ENCODE peak calls at places on chromosomes 6 and 20, in nine cellular contexts. One of them, this sample, is unnamed.

GRCh38 chr6:41689171-41690008 is 46.0 kb downstream of the TFEB start:
- DNase-seq in HCT116: no peak
- DNase-seq in tibial nerve: no peak
- DNase-seq in astrocyte of the spinal cord: peak; percentile 15
- DNase-seq in left ventricle myocardium inferior: no peak
- DNase-seq in CD8-positive, alpha-beta memory T cell: no peak
- DNase-seq in AG04450: no peak
- DNase-seq in tibial artery: no peak
- DNase-seq in neuronal stem cell: no peak
- DNase-seq in this sample: no peak

GRCh38 chr6:7197752-7198151 is 90.0 kb downstream of the RREB1 start:
- DNase-seq in tibial artery: no peak
- DNase-seq in tibial nerve: no peak
- DNase-seq in AG04450: no peak
- DNase-seq in CD8-positive, alpha-beta memory T cell: no peak
- DNase-seq in left ventricle myocardium inferior: no peak
- DNase-seq in astrocyte of the spinal cord: no peak
- DNase-seq in HCT116: no peak
- DNase-seq in neuronal stem cell: no peak
- DNase-seq in this sample: no peak

GRCh38 chr6:122653094-122653493 is 42.9 kb downstream of the PKIB start:
- DNase-seq in tibial artery: no peak
- DNase-seq in HCT116: peak; percentile 70
- DNase-seq in left ventricle myocardium inferior: no peak
- DNase-seq in neuronal stem cell: no peak
- DNase-seq in CD8-positive, alpha-beta memory T cell: no peak
- DNase-seq in astrocyte of the spinal cord: peak; percentile 81
- DNase-seq in AG04450: no peak
- DNase-seq in tibial nerve: no peak
- DNase-seq in this sample: no peak

GRCh38 chr6:62217866-62218265 is 68.2 kb downstream of the KHDRBS2 start:
- DNase-seq in astrocyte of the spinal cord: no peak
- DNase-seq in HCT116: no peak
- DNase-seq in tibial nerve: no peak
- DNase-seq in tibial artery: no peak
- DNase-seq in neuronal stem cell: no peak
- DNase-seq in left ventricle myocardium inferior: no peak
- DNase-seq in AG04450: no peak
- DNase-seq in CD8-positive, alpha-beta memory T cell: no peak
- DNase-seq in this sample: no peak

GRCh38 chr6:73389854-73390253 is 4.8 kb upstream of the DDX43 start:
- DNase-seq in neuronal stem cell: no peak
- DNase-seq in CD8-positive, alpha-beta memory T cell: no peak
- DNase-seq in tibial artery: no peak
- DNase-seq in tibial nerve: no peak
- DNase-seq in HCT116: no peak
- DNase-seq in AG04450: no peak
- DNase-seq in left ventricle myocardium inferior: no peak
- DNase-seq in astrocyte of the spinal cord: no peak
- DNase-seq in this sample: no peak

GRCh38 chr6:90537027-90537426 is 49.8 kb downstream of the MAP3K7 start:
- DNase-seq in AG04450: no peak
- DNase-seq in tibial artery: no peak
- DNase-seq in left ventricle myocardium inferior: no peak
- DNase-seq in astrocyte of the spinal cord: no peak
- DNase-seq in tibial nerve: no peak
- DNase-seq in neuronal stem cell: no peak
- DNase-seq in CD8-positive, alpha-beta memory T cell: no peak
- DNase-seq in HCT116: no peak
- DNase-seq in this sample: no peak

GRCh38 chr20:4073852-4074741 is 58.7 kb upstream of the RNF24 start:
- DNase-seq in tibial artery: no peak
- DNase-seq in astrocyte of the spinal cord: no peak
- DNase-seq in AG04450: no peak
- DNase-seq in HCT116: no peak
- DNase-seq in CD8-positive, alpha-beta memory T cell: no peak
- DNase-seq in left ventricle myocardium inferior: no peak
- DNase-seq in tibial nerve: no peak
- DNase-seq in neuronal stem cell: no peak
- DNase-seq in this sample: no peak

GRCh38 chr6:33609444-33610034 is 11.6 kb upstream of the ITPR3 start:
- DNase-seq in AG04450: no peak
- DNase-seq in astrocyte of the spinal cord: peak; percentile 59
- DNase-seq in tibial nerve: no peak
- DNase-seq in tibial artery: peak; percentile 76
- DNase-seq in HCT116: no peak
- DNase-seq in neuronal stem cell: no peak
- DNase-seq in CD8-positive, alpha-beta memory T cell: no peak
- DNase-seq in left ventricle myocardium inferior: peak; percentile 63
- DNase-seq in this sample: no peak

GRCh38 chr6:29926081-29926794 is 16.1 kb upstream of the HLA-A start:
- DNase-seq in tibial artery: no peak
- DNase-seq in AG04450: no peak
- DNase-seq in tibial nerve: no peak
- DNase-seq in astrocyte of the spinal cord: peak; percentile 26
- DNase-seq in CD8-positive, alpha-beta memory T cell: peak; percentile 44
- DNase-seq in left ventricle myocardium inferior: peak; percentile 29
- DNase-seq in HCT116: no peak
- DNase-seq in neuronal stem cell: no peak
- DNase-seq in this sample: no peak

GRCh38 chr6:134063966-134064445 is 11.6 kb upstream of the SLC2A12 start:
- DNase-seq in AG04450: peak; percentile 68
- DNase-seq in HCT116: peak; percentile 59
- DNase-seq in left ventricle myocardium inferior: peak; percentile 19
- DNase-seq in neuronal stem cell: peak; percentile 64
- DNase-seq in tibial nerve: peak; percentile 24
- DNase-seq in tibial artery: peak; percentile 70
- DNase-seq in CD8-positive, alpha-beta memory T cell: peak; percentile 35
- DNase-seq in astrocyte of the spinal cord: peak; percentile 89
- DNase-seq in this sample: peak; percentile 74

GRCh38 chr6:26441977-26442376 is 1.7 kb downstream of the BTN3A3 start:
- DNase-seq in tibial artery: no peak
- DNase-seq in AG04450: no peak
- DNase-seq in neuronal stem cell: no peak
- DNase-seq in astrocyte of the spinal cord: no peak
- DNase-seq in HCT116: no peak
- DNase-seq in CD8-positive, alpha-beta memory T cell: no peak
- DNase-seq in tibial nerve: no peak
- DNase-seq in left ventricle myocardium inferior: no peak
- DNase-seq in this sample: no peak

GRCh38 chr6:26438000-26438399 is 2.3 kb upstream of the BTN3A3 start:
- DNase-seq in astrocyte of the spinal cord: no peak
- DNase-seq in neuronal stem cell: no peak
- DNase-seq in AG04450: no peak
- DNase-seq in tibial artery: no peak
- DNase-seq in left ventricle myocardium inferior: no peak
- DNase-seq in tibial nerve: no peak
- DNase-seq in CD8-positive, alpha-beta memory T cell: no peak
- DNase-seq in HCT116: no peak
- DNase-seq in this sample: no peak

GRCh38 chr6:26439552-26440125 is 665 bp upstream of the BTN3A3 start:
- DNase-seq in tibial nerve: no peak
- DNase-seq in tibial artery: no peak
- DNase-seq in HCT116: no peak
- DNase-seq in neuronal stem cell: no peak
- DNase-seq in astrocyte of the spinal cord: no peak
- DNase-seq in CD8-positive, alpha-beta memory T cell: no peak
- DNase-seq in AG04450: no peak
- DNase-seq in left ventricle myocardium inferior: no peak
- DNase-seq in this sample: no peak

GRCh38 chr6:26439151-26439550 is 1.2 kb upstream of the BTN3A3 start:
- DNase-seq in left ventricle myocardium inferior: no peak
- DNase-seq in HCT116: no peak
- DNase-seq in neuronal stem cell: no peak
- DNase-seq in CD8-positive, alpha-beta memory T cell: no peak
- DNase-seq in astrocyte of the spinal cord: no peak
- DNase-seq in AG04450: no peak
- DNase-seq in tibial nerve: no peak
- DNase-seq in tibial artery: no peak
- DNase-seq in this sample: no peak

GRCh38 chr6:26440977-26441358 is 664 bp downstream of the BTN3A3 start:
- DNase-seq in tibial nerve: no peak
- DNase-seq in neuronal stem cell: no peak
- DNase-seq in HCT116: no peak
- DNase-seq in left ventricle myocardium inferior: no peak
- DNase-seq in AG04450: no peak
- DNase-seq in tibial artery: no peak
- DNase-seq in astrocyte of the spinal cord: no peak
- DNase-seq in CD8-positive, alpha-beta memory T cell: no peak
- DNase-seq in this sample: no peak
- H3K4me3 ChIP-seq in tibial nerve: peak overlapping the region; percentile 63
- H3K4me3 ChIP-seq in neuronal stem cell: no peak overlapping the region
- H3K4me3 ChIP-seq in HCT116: peak overlapping the region; percentile 52
- H3K4me3 ChIP-seq in left ventricle myocardium inferior: peak overlapping the region; percentile 66
- H3K4me3 ChIP-seq in AG04450: peak overlapping the region; percentile 66
- H3K4me3 ChIP-seq in tibial artery: peak overlapping the region; percentile 53
- H3K4me3 ChIP-seq in astrocyte of the spinal cord: peak overlapping the region; percentile 66
- H3K4me3 ChIP-seq in CD8-positive, alpha-beta memory T cell: peak overlapping the region; percentile 92
- H3K4me3 ChIP-seq in this sample: peak overlapping the region; percentile 76

GRCh38 chr20:63536997-63537524 is at the start of gene PTK6:
- DNase-seq in neuronal stem cell: no peak
- DNase-seq in AG04450: no peak
- DNase-seq in HCT116: no peak
- DNase-seq in left ventricle myocardium inferior: peak; percentile 57
- DNase-seq in tibial artery: peak; percentile 45
- DNase-seq in astrocyte of the spinal cord: no peak
- DNase-seq in tibial nerve: no peak
- DNase-seq in CD8-positive, alpha-beta memory T cell: peak; percentile 16
- DNase-seq in this sample: no peak

GRCh38 chr20:63537525-63538203 is 488 bp upstream of the PTK6 start:
- DNase-seq in HCT116: peak; percentile 93
- DNase-seq in tibial nerve: peak; percentile 43
- DNase-seq in tibial artery: peak; percentile 75
- DNase-seq in AG04450: peak; percentile 81
- DNase-seq in neuronal stem cell: peak; percentile 82
- DNase-seq in astrocyte of the spinal cord: peak; percentile 80
- DNase-seq in CD8-positive, alpha-beta memory T cell: peak; percentile 91
- DNase-seq in left ventricle myocardium inferior: peak; percentile 85
- DNase-seq in this sample: peak; percentile 85

GRCh38 chr20:63534427-63534830 is 2.7 kb downstream of the PTK6 start:
- DNase-seq in neuronal stem cell: no peak
- DNase-seq in AG04450: no peak
- DNase-seq in CD8-positive, alpha-beta memory T cell: no peak
- DNase-seq in tibial nerve: no peak
- DNase-seq in left ventricle myocardium inferior: no peak
- DNase-seq in tibial artery: no peak
- DNase-seq in astrocyte of the spinal cord: no peak
- DNase-seq in HCT116: no peak
- DNase-seq in this sample: no peak

GRCh38 chr20:63534831-63535651 is 2.1 kb downstream of the PTK6 start:
- DNase-seq in HCT116: no peak
- DNase-seq in neuronal stem cell: no peak
- DNase-seq in AG04450: no peak
- DNase-seq in tibial artery: no peak
- DNase-seq in tibial nerve: no peak
- DNase-seq in astrocyte of the spinal cord: no peak
- DNase-seq in left ventricle myocardium inferior: no peak
- DNase-seq in CD8-positive, alpha-beta memory T cell: no peak
- DNase-seq in this sample: no peak

DNA sequence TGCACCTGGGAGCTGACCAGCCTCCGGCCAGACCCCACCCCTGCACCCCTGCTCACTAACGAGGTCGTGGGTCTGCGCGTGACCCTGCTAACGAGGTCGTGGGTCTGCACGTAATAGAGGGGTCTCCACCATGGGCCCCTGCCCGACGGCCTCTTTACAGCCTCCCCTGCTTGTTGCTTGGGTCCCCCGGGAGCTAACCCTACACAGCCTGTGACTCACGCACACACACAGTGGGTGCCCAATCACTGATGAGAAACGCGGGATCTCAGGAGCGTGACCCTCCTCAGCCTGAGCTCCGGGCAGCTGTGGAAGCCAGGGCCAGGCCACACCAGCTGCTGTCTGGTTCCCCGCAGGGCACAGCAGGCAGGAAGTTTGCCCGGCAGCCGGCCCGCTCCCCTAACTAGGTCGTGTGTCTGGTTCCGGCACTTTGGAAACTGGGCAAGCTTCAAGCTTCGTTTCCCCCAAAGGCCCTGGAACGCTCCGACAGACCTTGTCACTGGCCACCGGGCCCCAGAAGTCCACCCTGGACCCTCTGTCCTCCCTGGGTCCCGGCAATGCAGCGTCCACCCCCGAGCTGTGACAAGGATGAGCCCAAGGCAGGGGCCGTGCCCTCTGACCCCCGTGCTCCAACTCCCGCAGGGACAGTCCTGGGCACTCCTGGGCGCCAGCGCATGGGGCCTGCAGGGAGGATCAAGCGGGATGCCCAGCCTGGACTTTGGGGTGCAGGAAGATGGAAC is 767 bp downstream of the PTK6 start:
- DNase-seq in CD8-positive, alpha-beta memory T cell: no peak
- DNase-seq in AG04450: no peak
- DNase-seq in astrocyte of the spinal cord: peak; percentile 37
- DNase-seq in tibial artery: no peak
- DNase-seq in left ventricle myocardium inferior: no peak
- DNase-seq in HCT116: no peak
- DNase-seq in tibial nerve: no peak
- DNase-seq in neuronal stem cell: peak; percentile 31
- DNase-seq in this sample: no peak
- H3K4me3 ChIP-seq in CD8-positive, alpha-beta memory T cell: no peak overlapping the region
- H3K4me3 ChIP-seq in AG04450: no peak overlapping the region
- H3K4me3 ChIP-seq in astrocyte of the spinal cord: no peak overlapping the region
- H3K4me3 ChIP-seq in tibial artery: no peak overlapping the region
- H3K4me3 ChIP-seq in left ventricle myocardium inferior: no peak overlapping the region
- H3K4me3 ChIP-seq in HCT116: peak overlapping the region; percentile 67
- H3K4me3 ChIP-seq in tibial nerve: peak overlapping the region; percentile 36
- H3K4me3 ChIP-seq in neuronal stem cell: no peak overlapping the region
- H3K4me3 ChIP-seq in this sample: no peak overlapping the region

DNA sequence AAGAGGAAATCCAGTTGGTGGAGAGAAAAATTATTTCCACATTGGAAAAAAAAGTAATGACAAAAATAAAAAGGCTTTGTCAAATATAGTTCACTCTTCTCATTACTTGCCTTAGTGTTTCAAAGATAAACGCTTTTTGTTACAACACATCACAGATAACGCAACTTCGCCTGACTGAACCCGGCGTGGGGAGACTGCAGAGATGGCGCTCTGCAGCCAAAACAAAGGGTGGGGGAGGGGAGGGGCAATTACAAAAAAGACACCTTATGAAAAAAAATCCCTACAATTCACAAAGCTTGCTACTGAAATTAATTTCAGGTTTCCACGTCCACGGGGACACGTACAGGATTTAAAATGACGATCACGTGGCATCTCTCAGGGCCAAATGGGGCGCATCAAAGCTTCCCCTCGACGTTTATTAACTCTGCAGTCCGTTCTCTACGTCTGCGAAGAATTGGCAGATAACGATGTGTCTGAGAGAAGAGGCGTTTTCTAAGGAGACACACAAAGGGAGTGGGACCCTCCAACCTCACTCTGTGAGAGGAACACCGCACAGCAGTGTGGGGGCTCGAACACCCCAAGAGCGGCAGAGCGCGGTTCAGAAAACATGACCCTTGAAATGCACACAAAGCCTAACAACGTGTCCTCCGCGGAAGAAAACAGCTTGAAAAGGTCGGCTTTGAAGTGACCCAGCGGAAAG is 1.5 kb upstream of the AFDN start:
- DNase-seq in left ventricle myocardium inferior: no peak
- DNase-seq in AG04450: no peak
- DNase-seq in HCT116: no peak
- DNase-seq in tibial artery: no peak
- DNase-seq in CD8-positive, alpha-beta memory T cell: no peak
- DNase-seq in tibial nerve: peak; percentile 20
- DNase-seq in neuronal stem cell: peak; percentile 66
- DNase-seq in astrocyte of the spinal cord: no peak
- DNase-seq in this sample: no peak
- H3K4me3 ChIP-seq in left ventricle myocardium inferior: peak overlapping the region; percentile 87
- H3K4me3 ChIP-seq in AG04450: peak overlapping the region; percentile 76
- H3K4me3 ChIP-seq in HCT116: peak overlapping the region; percentile 78
- H3K4me3 ChIP-seq in tibial artery: peak overlapping the region; percentile 58
- H3K4me3 ChIP-seq in CD8-positive, alpha-beta memory T cell: peak overlapping the region; percentile 71
- H3K4me3 ChIP-seq in tibial nerve: peak overlapping the region; percentile 72
- H3K4me3 ChIP-seq in neuronal stem cell: peak overlapping the region; percentile 97
- H3K4me3 ChIP-seq in astrocyte of the spinal cord: peak overlapping the region; percentile 84
- H3K4me3 ChIP-seq in this sample: no peak overlapping the region

GRCh38 chr6:98764378-98764911 is 69.9 kb upstream of the POU3F2 start:
- DNase-seq in neuronal stem cell: no peak
- DNase-seq in tibial artery: no peak
- DNase-seq in tibial nerve: no peak
- DNase-seq in HCT116: no peak
- DNase-seq in CD8-positive, alpha-beta memory T cell: no peak
- DNase-seq in left ventricle myocardium inferior: no peak
- DNase-seq in AG04450: no peak
- DNase-seq in astrocyte of the spinal cord: peak; percentile 28
- DNase-seq in this sample: no peak
- H3K4me3 ChIP-seq in neuronal stem cell: no peak overlapping the region
- H3K4me3 ChIP-seq in tibial artery: no peak overlapping the region
- H3K4me3 ChIP-seq in tibial nerve: peak overlapping the region; percentile 27
- H3K4me3 ChIP-seq in HCT116: no peak overlapping the region
- H3K4me3 ChIP-seq in CD8-positive, alpha-beta memory T cell: no peak overlapping the region
- H3K4me3 ChIP-seq in left ventricle myocardium inferior: peak overlapping the region; percentile 40
- H3K4me3 ChIP-seq in AG04450: peak overlapping the region; percentile 40
- H3K4me3 ChIP-seq in astrocyte of the spinal cord: peak overlapping the region; percentile 16
- H3K4me3 ChIP-seq in this sample: peak overlapping the region; percentile 16

This sample was measured in Jurkat, Clone E6-1.